ENCODE peak calls at places on chromosomes 5 and 9, in six cellular contexts. One of them, this sample, is unnamed.
A peak's percentile ranks its signal among the peaks of the same experiment; 100 is the strongest.

GRCh38 chr5:31442253-31442820 is 89.6 kb downstream of the DROSHA start:
- DNase-seq in hippocampal formation: no peak
- DNase-seq in GOT3: no peak
- DNase-seq in stromal cell of bone marrow: no peak
- DNase-seq in HT-29: no peak
- DNase-seq in stimulated activated CD4-positive, alpha-beta T cell treated with anti-CD3 and anti-CD28 coated beads, Interleukin-2, amount 100 ng/mL, for 24 hours: no peak
- DNase-seq in this sample: no peak

GRCh38 chr5:54520438-54520846 is 2.9 kb downstream of the SNX18 start:
- DNase-seq in stimulated activated CD4-positive, alpha-beta T cell treated with anti-CD3 and anti-CD28 coated beads, Interleukin-2, amount 100 ng/mL, for 24 hours: no peak
- DNase-seq in hippocampal formation: peak; percentile 41
- DNase-seq in stromal cell of bone marrow: no peak
- DNase-seq in HT-29: peak; percentile 50
- DNase-seq in GOT3: no peak
- DNase-seq in this sample: no peak

GRCh38 chr5:159732220-159732619 is 184.1 kb upstream of the ADRA1B start:
- DNase-seq in HT-29: no peak
- DNase-seq in stimulated activated CD4-positive, alpha-beta T cell treated with anti-CD3 and anti-CD28 coated beads, Interleukin-2, amount 100 ng/mL, for 24 hours: no peak
- DNase-seq in hippocampal formation: no peak
- DNase-seq in GOT3: no peak
- DNase-seq in stromal cell of bone marrow: no peak
- DNase-seq in this sample: no peak

GRCh38 chr5:112070022-112070421 is 313.0 kb upstream of the NREP start:
- DNase-seq in hippocampal formation: no peak
- DNase-seq in HT-29: no peak
- DNase-seq in stromal cell of bone marrow: no peak
- DNase-seq in GOT3: no peak
- DNase-seq in stimulated activated CD4-positive, alpha-beta T cell treated with anti-CD3 and anti-CD28 coated beads, Interleukin-2, amount 100 ng/mL, for 24 hours: no peak
- DNase-seq in this sample: no peak

GRCh38 chr9:69385474-69386091 is 60.6 kb downstream of the ENTREP1 start:
- DNase-seq in stromal cell of bone marrow: no peak
- DNase-seq in hippocampal formation: no peak
- DNase-seq in stimulated activated CD4-positive, alpha-beta T cell treated with anti-CD3 and anti-CD28 coated beads, Interleukin-2, amount 100 ng/mL, for 24 hours: no peak
- DNase-seq in GOT3: no peak
- DNase-seq in HT-29: no peak
- DNase-seq in this sample: no peak

GRCh38 chr9:130174025-130174424 is 1.8 kb downstream of the NCS1 start:
- DNase-seq in stromal cell of bone marrow: no peak
- DNase-seq in GOT3: no peak
- DNase-seq in stimulated activated CD4-positive, alpha-beta T cell treated with anti-CD3 and anti-CD28 coated beads, Interleukin-2, amount 100 ng/mL, for 24 hours: no peak
- DNase-seq in HT-29: no peak
- DNase-seq in hippocampal formation: no peak
- DNase-seq in this sample: no peak

GRCh38 chr9:133188006-133188842 is 20.8 kb downstream of the OBP2B start:
- DNase-seq in stimulated activated CD4-positive, alpha-beta T cell treated with anti-CD3 and anti-CD28 coated beads, Interleukin-2, amount 100 ng/mL, for 24 hours: no peak
- DNase-seq in hippocampal formation: no peak
- DNase-seq in GOT3: no peak
- DNase-seq in stromal cell of bone marrow: no peak
- DNase-seq in HT-29: peak; percentile 77
- DNase-seq in this sample: peak; percentile 80

GRCh38 chr5:145283101-145283500 is 552.0 kb downstream of the PRELID2 start:
- DNase-seq in hippocampal formation: no peak
- DNase-seq in stimulated activated CD4-positive, alpha-beta T cell treated with anti-CD3 and anti-CD28 coated beads, Interleukin-2, amount 100 ng/mL, for 24 hours: no peak
- DNase-seq in GOT3: no peak
- DNase-seq in HT-29: no peak
- DNase-seq in stromal cell of bone marrow: peak; percentile 20
- DNase-seq in this sample: no peak

GRCh38 chr9:124000784-124001444 is 10.7 kb upstream of the LHX2 start:
- DNase-seq in hippocampal formation: no peak
- DNase-seq in stimulated activated CD4-positive, alpha-beta T cell treated with anti-CD3 and anti-CD28 coated beads, Interleukin-2, amount 100 ng/mL, for 24 hours: no peak
- DNase-seq in GOT3: no peak
- DNase-seq in stromal cell of bone marrow: no peak
- DNase-seq in HT-29: no peak
- DNase-seq in this sample: no peak

GRCh38 chr9:18675973-18676372 is 202.0 kb downstream of the ADAMTSL1 start:
- DNase-seq in stromal cell of bone marrow: no peak
- DNase-seq in GOT3: no peak
- DNase-seq in stimulated activated CD4-positive, alpha-beta T cell treated with anti-CD3 and anti-CD28 coated beads, Interleukin-2, amount 100 ng/mL, for 24 hours: no peak
- DNase-seq in hippocampal formation: no peak
- DNase-seq in HT-29: no peak
- DNase-seq in this sample: no peak

GRCh38 chr9:79592736-79593493 is 21.1 kb downstream of the TLE4 start:
- DNase-seq in stromal cell of bone marrow: no peak
- DNase-seq in GOT3: no peak
- DNase-seq in HT-29: no peak
- DNase-seq in stimulated activated CD4-positive, alpha-beta T cell treated with anti-CD3 and anti-CD28 coated beads, Interleukin-2, amount 100 ng/mL, for 24 hours: no peak
- DNase-seq in hippocampal formation: no peak
- DNase-seq in this sample: no peak

GRCh38 chr9:35552376-35552775 is 52.7 kb upstream of the TESK1 start:
- DNase-seq in GOT3: no peak
- DNase-seq in HT-29: no peak
- DNase-seq in hippocampal formation: no peak
- DNase-seq in stromal cell of bone marrow: peak; percentile 18
- DNase-seq in stimulated activated CD4-positive, alpha-beta T cell treated with anti-CD3 and anti-CD28 coated beads, Interleukin-2, amount 100 ng/mL, for 24 hours: no peak
- DNase-seq in this sample: no peak

GRCh38 chr9:123718188-123718587 is 211.7 kb downstream of the DENND1A start:
- DNase-seq in stimulated activated CD4-positive, alpha-beta T cell treated with anti-CD3 and anti-CD28 coated beads, Interleukin-2, amount 100 ng/mL, for 24 hours: no peak
- DNase-seq in GOT3: no peak
- DNase-seq in HT-29: no peak
- DNase-seq in stromal cell of bone marrow: no peak
- DNase-seq in hippocampal formation: no peak
- DNase-seq in this sample: no peak

GRCh38 chr5:9529041-9529480 is 16.8 kb downstream of the SEMA5A start:
- DNase-seq in stimulated activated CD4-positive, alpha-beta T cell treated with anti-CD3 and anti-CD28 coated beads, Interleukin-2, amount 100 ng/mL, for 24 hours: no peak
- DNase-seq in GOT3: no peak
- DNase-seq in stromal cell of bone marrow: no peak
- DNase-seq in HT-29: no peak
- DNase-seq in hippocampal formation: no peak
- DNase-seq in this sample: no peak

GRCh38 chr9:112443200-112443599 is 43.4 kb upstream of the KIAA1958 start:
- DNase-seq in HT-29: peak; percentile 26
- DNase-seq in stromal cell of bone marrow: peak; percentile 1
- DNase-seq in hippocampal formation: peak; percentile 5
- DNase-seq in stimulated activated CD4-positive, alpha-beta T cell treated with anti-CD3 and anti-CD28 coated beads, Interleukin-2, amount 100 ng/mL, for 24 hours: peak; percentile 18
- DNase-seq in GOT3: no peak
- DNase-seq in this sample: no peak

GRCh38 chr9:35658894-35659220 is 765 bp downstream of the CCDC107 start:
- DNase-seq in stromal cell of bone marrow: no peak
- DNase-seq in stimulated activated CD4-positive, alpha-beta T cell treated with anti-CD3 and anti-CD28 coated beads, Interleukin-2, amount 100 ng/mL, for 24 hours: no peak
- DNase-seq in HT-29: peak; percentile 53
- DNase-seq in GOT3: no peak
- DNase-seq in hippocampal formation: no peak
- DNase-seq in this sample: no peak

GRCh38 chr5:76689321-76690026 is 26.5 kb upstream of the F2R start:
- DNase-seq in hippocampal formation: no peak
- DNase-seq in stromal cell of bone marrow: peak; percentile 76
- DNase-seq in stimulated activated CD4-positive, alpha-beta T cell treated with anti-CD3 and anti-CD28 coated beads, Interleukin-2, amount 100 ng/mL, for 24 hours: no peak
- DNase-seq in GOT3: no peak
- DNase-seq in HT-29: peak; percentile 51
- DNase-seq in this sample: no peak

GRCh38 chr5:54040018-54040417 is 270.4 kb downstream of the ARL15 start:
- DNase-seq in GOT3: no peak
- DNase-seq in HT-29: no peak
- DNase-seq in stromal cell of bone marrow: no peak
- DNase-seq in hippocampal formation: no peak
- DNase-seq in stimulated activated CD4-positive, alpha-beta T cell treated with anti-CD3 and anti-CD28 coated beads, Interleukin-2, amount 100 ng/mL, for 24 hours: no peak
- DNase-seq in this sample: no peak

GRCh38 chr5:119285070-119285916 is 70.5 kb upstream of the TNFAIP8 start:
- DNase-seq in hippocampal formation: no peak
- DNase-seq in stromal cell of bone marrow: no peak
- DNase-seq in HT-29: no peak
- DNase-seq in stimulated activated CD4-positive, alpha-beta T cell treated with anti-CD3 and anti-CD28 coated beads, Interleukin-2, amount 100 ng/mL, for 24 hours: no peak
- DNase-seq in GOT3: no peak
- DNase-seq in this sample: no peak

GRCh38 chr5:99034336-99034735 is 105.5 kb upstream of the CHD1 start:
- DNase-seq in GOT3: no peak
- DNase-seq in hippocampal formation: no peak
- DNase-seq in HT-29: peak; percentile 78
- DNase-seq in stromal cell of bone marrow: no peak
- DNase-seq in stimulated activated CD4-positive, alpha-beta T cell treated with anti-CD3 and anti-CD28 coated beads, Interleukin-2, amount 100 ng/mL, for 24 hours: no peak
- DNase-seq in this sample: no peak

GRCh38 chr5:43039468-43040286 is 442 bp downstream of the ANXA2R start:
- DNase-seq in HT-29: peak; percentile 91
- DNase-seq in GOT3: peak; percentile 38
- DNase-seq in hippocampal formation: peak; percentile 42
- DNase-seq in stimulated activated CD4-positive, alpha-beta T cell treated with anti-CD3 and anti-CD28 coated beads, Interleukin-2, amount 100 ng/mL, for 24 hours: peak; percentile 72
- DNase-seq in stromal cell of bone marrow: no peak
- DNase-seq in this sample: no peak

GRCh38 chr5:50328193-50328729 is 112.8 kb downstream of the EMB start:
- DNase-seq in stromal cell of bone marrow: no peak
- DNase-seq in GOT3: no peak
- DNase-seq in hippocampal formation: no peak
- DNase-seq in stimulated activated CD4-positive, alpha-beta T cell treated with anti-CD3 and anti-CD28 coated beads, Interleukin-2, amount 100 ng/mL, for 24 hours: no peak
- DNase-seq in HT-29: no peak
- DNase-seq in this sample: no peak

GRCh38 chr5:155591273-155591672 is 577.7 kb downstream of the KIF4B start:
- DNase-seq in GOT3: no peak
- DNase-seq in stromal cell of bone marrow: no peak
- DNase-seq in HT-29: no peak
- DNase-seq in hippocampal formation: no peak
- DNase-seq in stimulated activated CD4-positive, alpha-beta T cell treated with anti-CD3 and anti-CD28 coated beads, Interleukin-2, amount 100 ng/mL, for 24 hours: no peak
- DNase-seq in this sample: no peak

GRCh38 chr5:149961186-149961685 is 678 bp downstream of the SLC26A2 start:
- DNase-seq in HT-29: no peak
- DNase-seq in stromal cell of bone marrow: no peak
- DNase-seq in hippocampal formation: no peak
- DNase-seq in GOT3: no peak
- DNase-seq in stimulated activated CD4-positive, alpha-beta T cell treated with anti-CD3 and anti-CD28 coated beads, Interleukin-2, amount 100 ng/mL, for 24 hours: no peak
- DNase-seq in this sample: no peak

GRCh38 chr9:5112646-5113045 is 72.8 kb downstream of the INSL6 start:
- DNase-seq in hippocampal formation: no peak
- DNase-seq in stromal cell of bone marrow: no peak
- DNase-seq in HT-29: no peak
- DNase-seq in GOT3: no peak
- DNase-seq in stimulated activated CD4-positive, alpha-beta T cell treated with anti-CD3 and anti-CD28 coated beads, Interleukin-2, amount 100 ng/mL, for 24 hours: no peak
- DNase-seq in this sample: no peak

GRCh38 chr9:77589046-77589795 is 58.9 kb downstream of the GNA14 start:
- DNase-seq in GOT3: no peak
- DNase-seq in stromal cell of bone marrow: no peak
- DNase-seq in hippocampal formation: no peak
- DNase-seq in stimulated activated CD4-positive, alpha-beta T cell treated with anti-CD3 and anti-CD28 coated beads, Interleukin-2, amount 100 ng/mL, for 24 hours: no peak
- DNase-seq in HT-29: peak; percentile 96
- DNase-seq in this sample: no peak

GRCh38 chr9:98491778-98492177 is 217.0 kb downstream of the GABBR2 start:
- DNase-seq in hippocampal formation: no peak
- DNase-seq in GOT3: no peak
- DNase-seq in HT-29: no peak
- DNase-seq in stimulated activated CD4-positive, alpha-beta T cell treated with anti-CD3 and anti-CD28 coated beads, Interleukin-2, amount 100 ng/mL, for 24 hours: no peak
- DNase-seq in stromal cell of bone marrow: no peak
- DNase-seq in this sample: no peak

GRCh38 chr5:132060501-132061161 is at the start of gene IL3:
- DNase-seq in hippocampal formation: no peak
- DNase-seq in GOT3: no peak
- DNase-seq in HT-29: no peak
- DNase-seq in stromal cell of bone marrow: no peak
- DNase-seq in stimulated activated CD4-positive, alpha-beta T cell treated with anti-CD3 and anti-CD28 coated beads, Interleukin-2, amount 100 ng/mL, for 24 hours: peak; percentile 17
- DNase-seq in this sample: peak; percentile 75

GRCh38 chr5:144189800-144190429 is 19.2 kb downstream of the KCTD16 start:
- DNase-seq in stromal cell of bone marrow: no peak
- DNase-seq in GOT3: no peak
- DNase-seq in hippocampal formation: no peak
- DNase-seq in HT-29: no peak
- DNase-seq in stimulated activated CD4-positive, alpha-beta T cell treated with anti-CD3 and anti-CD28 coated beads, Interleukin-2, amount 100 ng/mL, for 24 hours: peak; percentile 77
- DNase-seq in this sample: no peak

GRCh38 chr5:149730620-149731331 is 666 bp downstream of the PPARGC1B start:
- DNase-seq in hippocampal formation: no peak
- DNase-seq in HT-29: peak; percentile 39
- DNase-seq in stimulated activated CD4-positive, alpha-beta T cell treated with anti-CD3 and anti-CD28 coated beads, Interleukin-2, amount 100 ng/mL, for 24 hours: peak; percentile 53
- DNase-seq in GOT3: no peak
- DNase-seq in stromal cell of bone marrow: no peak
- DNase-seq in this sample: no peak

This sample was measured in mesenteric fat pad.